ENCODE peak calls at places on chromosomes 2 and 18, in nine cellular contexts. U is activated naive CD4-positive, alpha-beta T cell treated with anti-CD3 and anti-CD28 coated beads for 36 hours; J is psoas muscle; V is left ventricle myocardium inferior; R is OCI-M1; W is AG20443; B is NCI-H1105 treated with DMSO at 0.1 percent for 48 hours; D is KG1; A is NCI-H460. F is an unnamed sample.

GRCh38 chr2:113795405-113795920 is 39.0 kb upstream of the SLC35F5 start:
- DNase-seq in U (no peak), J (no peak), V (no peak), R (no peak), W (no peak), B (no peak), D (no peak), A (no peak), F (no peak)

GRCh38 chr2:85920810-85921545 is 32.2 kb upstream of the ST3GAL5 start:
- DNase-seq in U (no peak), J (no peak), V (peak), R (no peak), W (peak), B (no peak), D (no peak), A (no peak), F (peak)

GRCh38 chr18:76405761-76406356 is 89.2 kb downstream of the ZNF516 start:
- DNase-seq in U (no peak), J (peak), V (peak), R (peak), W (peak), B (no peak), D (no peak), A (no peak), F (peak)

GRCh38 chr2:20624156-20624883 is 26.6 kb downstream of the HS1BP3 start:
- DNase-seq in U (no peak), J (peak), V (peak), R (no peak), W (no peak), B (no peak), D (no peak), A (no peak), F (no peak)

GRCh38 chr2:79453918-79454317 is 58.9 kb upstream of the CTNNA2 start:
- DNase-seq in U (no peak), J (no peak), V (no peak), R (no peak), W (no peak), B (no peak), D (no peak), A (no peak), F (peak)

GRCh38 chr2:219325657-219326056 is 6.9 kb downstream of the RESP18 start:
- DNase-seq in U (no peak), J (no peak), V (no peak), R (peak), W (no peak), B (no peak), D (no peak), A (no peak), F (no peak)

GRCh38 chr18:62977512-62977911 is 262.2 kb downstream of the PHLPP1 start:
- DNase-seq in U (no peak), J (no peak), V (no peak), R (no peak), W (no peak), B (no peak), D (no peak), A (no peak), F (peak)

GRCh38 chr2:131724019-131724418 is 196.3 kb downstream of the CCDC74A start:
- DNase-seq in U (no peak), J (no peak), V (peak), R (no peak), W (no peak), B (no peak), D (no peak), A (no peak), F (no peak)

GRCh38 chr2:69060938-69061501 is 48.0 kb downstream of the ANTXR1 start:
- DNase-seq in U (no peak), J (no peak), V (no peak), R (no peak), W (peak), B (no peak), D (no peak), A (no peak), F (no peak)

GRCh38 chr2:120966510-120967254 is 231.0 kb downstream of the GLI2 start:
- DNase-seq in U (no peak), J (no peak), V (no peak), R (no peak), W (no peak), B (no peak), D (no peak), A (no peak), F (no peak)

GRCh38 chr18:45787346-45787745 is 38.1 kb upstream of the SIGLEC15 start:
- DNase-seq in U (no peak), J (no peak), V (no peak), R (no peak), W (no peak), B (no peak), D (no peak), A (no peak), F (no peak)

GRCh38 chr2:61993422-61994024 is 88.0 kb downstream of the COMMD1 start:
- DNase-seq in U (peak), J (no peak), V (no peak), R (peak), W (peak), B (peak), D (peak), A (peak), F (peak)

GRCh38 chr2:112150447-112150846 is 12.3 kb downstream of the FBLN7 start:
- DNase-seq in U (no peak), J (no peak), V (no peak), R (no peak), W (peak), B (no peak), D (no peak), A (no peak), F (peak)